ENCODE peak calls at places on chromosomes 5 and 9, in eight cellular contexts. L, G, M, X, E, N, Y and R are unnamed samples.

GRCh38 chr5:9207820-9208418 is 338.0 kb downstream of the SEMA5A start:
- DNase-seq in L (no peak), G (peak), M (no peak), X (no peak), E (peak), N (peak), Y (no peak), R (no peak)

GRCh38 chr9:87381050-87381711 is 116.5 kb upstream of the DAPK1 start:
- DNase-seq in L (no peak), G (no peak), M (no peak), X (peak), E (peak), N (no peak), Y (no peak), R (no peak)

GRCh38 chr5:32311404-32312193 is 1.1 kb downstream of the MTMR12 start:
- DNase-seq in L (no peak), G (peak), M (no peak), X (no peak), E (peak), N (no peak), Y (no peak), R (no peak)

GRCh38 chr5:20020235-20020634 is 32.2 kb upstream of the CDH18 start:
- DNase-seq in L (no peak), G (no peak), M (no peak), X (no peak), E (no peak), N (no peak), Y (no peak), R (no peak)

GRCh38 chr9:79824265-79824664 is 252.5 kb downstream of the TLE4 start:
- DNase-seq in L (no peak), G (no peak), M (no peak), X (no peak), E (no peak), N (no peak), Y (no peak), R (no peak)

GRCh38 chr9:2477755-2478154 is 143.8 kb upstream of the VLDLR start:
- DNase-seq in L (no peak), G (no peak), M (no peak), X (no peak), E (peak), N (no peak), Y (no peak), R (no peak)

GRCh38 chr9:91034521-91034920 is 232.9 kb downstream of the SYK start:
- DNase-seq in L (no peak), G (no peak), M (no peak), X (no peak), E (no peak), N (no peak), Y (no peak), R (no peak)

GRCh38 chr5:151770383-151771258 is 1.1 kb upstream of the G3BP1 start:
- DNase-seq in L (peak), G (peak), M (peak), X (no peak), E (peak), N (peak), Y (peak), R (peak)

GRCh38 chr5:60701317-60701988 is 1.5 kb upstream of the DEPDC1B start:
- DNase-seq in L (peak), G (no peak), M (no peak), X (no peak), E (no peak), N (no peak), Y (no peak), R (no peak)

GRCh38 chr9:89046832-89047231 is 55.6 kb downstream of the S1PR3 start:
- DNase-seq in L (no peak), G (no peak), M (no peak), X (no peak), E (peak), N (no peak), Y (no peak), R (no peak)

GRCh38 chr5:150044712-150045111 is 41.6 kb downstream of the CSF1R start:
- DNase-seq in L (no peak), G (no peak), M (no peak), X (no peak), E (peak), N (no peak), Y (no peak), R (no peak)

GRCh38 chr9:133476941-133477340 is 2.0 kb downstream of the SLC2A6 start:
- DNase-seq in L (no peak), G (no peak), M (no peak), X (no peak), E (no peak), N (no peak), Y (no peak), R (peak)

GRCh38 chr9:69768716-69769115 is 8.9 kb upstream of the PTAR1 start:
- DNase-seq in L (no peak), G (no peak), M (no peak), X (no peak), E (peak), N (no peak), Y (no peak), R (no peak)

GRCh38 chr5:115298811-115299210 is 2.4 kb upstream of the CCDC112 start:
- DNase-seq in L (no peak), G (no peak), M (no peak), X (no peak), E (no peak), N (no peak), Y (no peak), R (no peak)

GRCh38 chr5:115291397-115291796 is 5.1 kb downstream of the CCDC112 start:
- DNase-seq in L (no peak), G (no peak), M (no peak), X (no peak), E (no peak), N (no peak), Y (no peak), R (no peak)

GRCh38 chr5:115295775-115296129 is 702 bp downstream of the CCDC112 start:
- DNase-seq in L (no peak), G (peak), M (no peak), X (no peak), E (no peak), N (peak), Y (no peak), R (no peak)

GRCh38 chr5:115296130-115296997 is at the start of gene CCDC112:
- DNase-seq in L (peak), G (peak), M (peak), X (peak), E (peak), N (peak), Y (peak), R (peak)

GRCh38 chr5:115297043-115297442 is 589 bp upstream of the CCDC112 start:
- DNase-seq in L (no peak), G (peak), M (no peak), X (no peak), E (peak), N (no peak), Y (no peak), R (no peak)
- H3K4me3 ChIP-seq in L (no peak), G (no peak), M (peak), X (no peak), E (peak), N (peak), Y (peak), R (peak)

DNA sequence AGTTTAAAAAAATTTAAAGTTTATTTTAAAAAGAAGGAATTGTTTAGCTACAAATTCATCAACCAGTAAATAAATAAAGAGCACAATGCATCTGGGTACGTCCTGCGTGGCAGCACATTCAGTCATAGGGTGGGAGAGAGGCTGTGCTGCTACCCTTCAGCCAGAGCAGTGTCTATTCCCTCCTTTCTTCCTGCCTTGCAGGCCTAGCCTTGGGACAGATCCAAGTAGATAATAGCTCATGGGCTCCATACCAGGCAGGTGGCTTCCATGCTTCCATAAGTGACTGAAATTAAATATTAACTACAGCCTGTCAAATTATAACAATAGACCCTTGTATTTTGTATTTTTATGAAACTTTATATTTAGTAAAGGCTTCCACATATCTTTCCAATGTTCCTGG is 408.3 kb upstream of the RGMB start:
- DNase-seq in L (no peak), G (no peak), M (peak), X (no peak), E (no peak), N (no peak), Y (no peak), R (no peak)
- TF ChIP-seq CTCF in L (no peak), G (no peak), M (no peak), X (no peak), E (no peak), N (no peak), Y (no peak), R (no peak)

GRCh38 chr9:124030969-124031451 is 19.4 kb downstream of the LHX2 start:
- DNase-seq in L (peak), G (no peak), M (no peak), X (peak), E (peak), N (no peak), Y (no peak), R (no peak)
- H3K4me3 ChIP-seq in L (no peak), G (no peak), M (no peak), X (peak), E (no peak), N (no peak), Y (no peak), R (peak)

GRCh38 chr9:104300125-104300524 is 203.9 kb upstream of the OR13F1 start:
- DNase-seq in L (no peak), G (no peak), M (no peak), X (no peak), E (no peak), N (no peak), Y (no peak), R (no peak)

GRCh38 chr9:104302775-104303174 is 201.3 kb upstream of the OR13F1 start:
- DNase-seq in L (no peak), G (no peak), M (no peak), X (no peak), E (no peak), N (no peak), Y (no peak), R (no peak)

GRCh38 chr9:104301770-104302169 is 202.3 kb upstream of the OR13F1 start:
- DNase-seq in L (no peak), G (no peak), M (no peak), X (no peak), E (no peak), N (no peak), Y (no peak), R (no peak)

DNA sequence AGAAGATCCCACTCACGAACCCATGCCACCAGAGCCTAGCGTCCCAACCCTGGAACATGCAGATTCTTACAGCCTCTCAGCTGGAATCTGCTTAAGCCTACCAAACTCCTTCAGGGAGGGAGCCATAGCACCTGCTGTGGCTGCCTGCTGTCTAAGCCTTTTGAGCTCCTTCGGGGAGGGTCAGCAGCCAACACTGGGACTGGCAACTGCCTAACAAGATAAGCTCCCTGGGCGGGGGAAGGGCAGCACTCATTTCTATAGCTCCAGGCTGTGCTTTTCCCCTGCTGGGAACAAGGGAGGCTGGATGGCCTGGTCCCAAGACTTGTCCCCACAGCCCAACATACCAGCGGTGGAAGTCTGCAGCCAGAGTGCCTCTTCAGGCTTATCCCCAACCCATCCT is 199.1 kb upstream of the OR13F1 start:
- DNase-seq in L (no peak), G (peak), M (no peak), X (no peak), E (no peak), N (no peak), Y (no peak), R (no peak)
- TF ChIP-seq CTCF in L (no peak), G (no peak), M (no peak), X (no peak), E (no peak), N (no peak), Y (no peak), R (no peak)

GRCh38 chr5:158434749-158435148 is 575.8 kb upstream of the CLINT1 start:
- DNase-seq in L (no peak), G (no peak), M (no peak), X (no peak), E (no peak), N (no peak), Y (no peak), R (no peak)
- H3K4me3 ChIP-seq in L (no peak), G (no peak), M (no peak), X (no peak), E (no peak), N (no peak), Y (no peak), R (no peak)

GRCh38 chr5:100517301-100517974 is 17.7 kb upstream of the FAM174A start:
- DNase-seq in L (peak), G (no peak), M (no peak), X (no peak), E (no peak), N (no peak), Y (no peak), R (peak)
- TF ChIP-seq CTCF in L (no peak), G (no peak), M (no peak), X (no peak), E (no peak), N (no peak), Y (no peak), R (no peak)

GRCh38 chr9:131500377-131500776 is 2.3 kb upstream of the POMT1 start:
- DNase-seq in L (no peak), G (no peak), M (no peak), X (no peak), E (no peak), N (no peak), Y (peak), R (no peak)
- H3K4me3 ChIP-seq in L (no peak), G (no peak), M (no peak), X (no peak), E (no peak), N (no peak), Y (no peak), R (no peak)

GRCh38 chr5:173329370-173330150 is 1.3 kb upstream of the STC2 start:
- DNase-seq in L (peak), G (peak), M (no peak), X (no peak), E (peak), N (no peak), Y (no peak), R (peak)

GRCh38 chr5:173328896-173329369 is 719 bp upstream of the STC2 start:
- DNase-seq in L (peak), G (peak), M (no peak), X (no peak), E (peak), N (peak), Y (no peak), R (no peak)

GRCh38 chr5:173326501-173326960 is 1.7 kb downstream of the STC2 start:
- DNase-seq in L (peak), G (peak), M (no peak), X (no peak), E (peak), N (no peak), Y (no peak), R (no peak)

GRCh38 chr5:173327084-173327947 is 898 bp downstream of the STC2 start:
- DNase-seq in L (peak), G (peak), M (no peak), X (no peak), E (peak), N (peak), Y (no peak), R (peak)

DNA sequence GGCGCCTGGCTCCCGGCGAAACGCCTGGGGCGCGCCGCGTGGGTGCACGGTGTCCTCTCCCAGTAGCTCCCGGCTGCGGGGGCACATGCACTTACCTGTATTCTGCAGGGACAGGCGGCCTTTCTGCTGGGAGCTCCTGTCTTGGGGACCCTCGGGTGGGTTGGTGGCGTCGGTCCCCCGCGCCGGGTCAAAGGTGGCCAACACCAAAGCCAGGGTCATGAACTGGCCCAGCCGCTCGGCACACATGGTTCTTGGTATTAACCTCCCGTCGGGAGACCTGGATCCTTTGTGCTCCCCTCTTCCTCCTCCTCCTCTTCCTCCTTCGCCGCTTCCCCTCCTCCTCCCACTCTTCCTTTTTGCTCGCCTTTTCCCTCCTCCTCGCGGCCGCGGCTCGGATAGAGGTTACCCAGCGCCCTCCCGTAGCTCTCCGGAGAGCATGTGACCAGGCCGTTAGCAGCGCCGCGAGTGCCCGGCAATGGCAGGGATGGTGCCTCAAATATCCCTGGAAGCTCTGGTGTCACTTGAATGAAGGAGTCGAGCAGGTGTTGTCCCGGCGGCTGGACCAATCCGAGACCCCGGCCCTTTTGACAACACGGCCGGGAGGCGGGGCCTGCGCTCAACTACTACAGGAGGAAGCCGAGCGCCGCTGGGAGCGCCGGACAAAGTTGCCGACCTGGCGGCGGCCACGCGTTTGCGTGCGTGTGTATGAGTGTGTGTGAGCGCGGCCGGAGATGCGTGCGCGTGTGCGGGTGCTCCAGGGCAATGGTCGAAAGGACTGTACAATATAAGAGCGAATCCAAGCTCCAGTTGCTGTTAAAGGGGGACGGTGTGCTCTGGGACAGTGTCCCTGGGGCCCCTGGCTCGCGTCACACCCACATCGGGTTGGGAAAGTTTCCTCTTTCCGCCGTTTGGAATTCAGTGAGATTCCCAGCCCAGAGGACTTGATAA is at the start of gene STC2:
- DNase-seq in L (peak), G (peak), M (peak), X (peak), E (peak), N (peak), Y (no peak), R (peak)
- TF ChIP-seq CTCF in L (no peak), G (no peak), M (no peak), X (peak), E (no peak), N (no peak), Y (no peak), R (no peak)

DNA sequence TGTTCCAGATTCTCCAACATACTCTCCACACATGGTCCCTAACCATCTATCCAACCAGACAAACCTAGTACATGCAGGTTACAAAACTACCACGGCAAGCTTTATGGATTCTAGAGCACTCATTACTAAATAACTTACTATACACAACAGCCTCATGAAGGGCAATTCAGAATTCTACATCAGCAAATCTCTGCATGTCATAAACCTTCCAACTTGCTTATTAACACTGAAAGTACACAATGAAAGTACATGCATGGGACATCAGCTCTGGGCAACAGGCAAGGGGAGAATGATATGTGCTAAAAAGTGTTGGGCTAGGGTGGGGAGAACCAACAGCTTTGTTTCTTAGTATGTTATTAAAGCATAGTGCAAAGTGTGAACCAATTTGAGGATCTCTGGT is 70.4 kb downstream of the TLE1 start:
- DNase-seq in L (no peak), G (no peak), M (no peak), X (no peak), E (no peak), N (no peak), Y (no peak), R (no peak)
- H3K4me3 ChIP-seq in L (no peak), G (no peak), M (no peak), X (no peak), E (no peak), N (no peak), Y (no peak), R (no peak)